ENCODE peak calls at places on chromosomes 3 and 15, in eight cellular contexts. S, E, T, Q, W, L, A and Z are unnamed samples.

GRCh38 chr3:124920718-124921117 is 13.8 kb downstream of the MUC13 start:
- DNase-seq in S (no peak), E (no peak), T (no peak), Q (no peak), W (no peak), L (no peak), A (no peak), Z (no peak)

GRCh38 chr3:30504939-30505338 is 101.5 kb upstream of the TGFBR2 start:
- DNase-seq in S (no peak), E (peak; percentile 81), T (no peak), Q (no peak), W (no peak), L (no peak), A (no peak), Z (no peak)

GRCh38 chr3:143597774-143598652 is 250.3 kb downstream of the SLC9A9 start:
- DNase-seq in S (no peak), E (no peak), T (no peak), Q (no peak), W (no peak), L (peak; percentile 10), A (no peak), Z (no peak)

GRCh38 chr3:87771338-87772059 is 287.3 kb downstream of the CGGBP1 start:
- DNase-seq in S (peak; percentile 54), E (peak; percentile 8), T (peak; percentile 51), Q (no peak), W (peak; percentile 9), L (peak; percentile 57), A (peak; percentile 52), Z (peak; percentile 29)

GRCh38 chr15:74381481-74381880 is 14.0 kb upstream of the CYP11A1 start:
- DNase-seq in S (no peak), E (no peak), T (no peak), Q (no peak), W (no peak), L (no peak), A (no peak), Z (no peak)

GRCh38 chr15:38190501-38190900 is 62.1 kb upstream of the SPRED1 start:
- DNase-seq in S (no peak), E (no peak), T (no peak), Q (no peak), W (no peak), L (peak; percentile 5), A (no peak), Z (no peak)

GRCh38 chr3:75101329-75102147 is 487.1 kb upstream of the CNTN3 start:
- DNase-seq in S (peak; percentile 68), E (no peak), T (peak; percentile 85), Q (peak; percentile 51), W (no peak), L (no peak), A (no peak), Z (no peak)

GRCh38 chr3:150255416-150255815 is 152.7 kb upstream of the TSC22D2 start:
- DNase-seq in S (no peak), E (no peak), T (no peak), Q (no peak), W (no peak), L (no peak), A (no peak), Z (no peak)

GRCh38 chr3:159130108-159130507 is 328.3 kb downstream of the MFSD1 start:
- DNase-seq in S (peak; percentile 10), E (peak; percentile 5), T (peak; percentile 42), Q (no peak), W (no peak), L (peak; percentile 29), A (no peak), Z (peak; percentile 40)

GRCh38 chr3:161035711-161036110 is 69.4 kb downstream of the B3GALNT1 start:
- DNase-seq in S (no peak), E (peak; percentile 97), T (no peak), Q (no peak), W (no peak), L (no peak), A (peak; percentile 82), Z (no peak)

GRCh38 chr15:82307714-82308081 is 41.6 kb downstream of the GOLGA6L10 start:
- DNase-seq in S (no peak), E (no peak), T (no peak), Q (no peak), W (no peak), L (no peak), A (no peak), Z (no peak)

GRCh38 chr15:68637755-68638405 is 59.1 kb downstream of the CORO2B start:
- DNase-seq in S (no peak), E (no peak), T (no peak), Q (no peak), W (no peak), L (no peak), A (no peak), Z (no peak)

GRCh38 chr3:129360705-129361460 is 67.6 kb downstream of the EFCAB12 start:
- DNase-seq in S (no peak), E (peak; percentile 27), T (peak; percentile 51), Q (no peak), W (no peak), L (no peak), A (no peak), Z (no peak)

GRCh38 chr3:81419196-81419595 is 342.2 kb downstream of the GBE1 start:
- DNase-seq in S (peak; percentile 15), E (no peak), T (no peak), Q (no peak), W (peak; percentile 36), L (peak; percentile 6), A (peak; percentile 43), Z (no peak)

GRCh38 chr3:264394-265156 is 68.0 kb downstream of the CHL1 start:
- DNase-seq in S (peak; percentile 41), E (peak; percentile 92), T (no peak), Q (no peak), W (no peak), L (peak; percentile 91), A (no peak), Z (no peak)

GRCh38 chr3:138349926-138350665 is 1.7 kb downstream of the MRAS start:
- DNase-seq in S (no peak), E (peak; percentile 25), T (no peak), Q (no peak), W (no peak), L (no peak), A (peak; percentile 11), Z (no peak)

GRCh38 chr15:60975951-60976350 is 253.2 kb downstream of the RORA start:
- DNase-seq in S (no peak), E (no peak), T (no peak), Q (no peak), W (no peak), L (no peak), A (no peak), Z (no peak)

GRCh38 chr15:63532307-63532744 is 27.9 kb downstream of the USP3 start:
- DNase-seq in S (no peak), E (no peak), T (no peak), Q (no peak), W (no peak), L (peak; percentile 37), A (no peak), Z (no peak)

GRCh38 chr15:82999905-83000671 is 11.4 kb downstream of the C15orf40 start:
- DNase-seq in S (peak; percentile 55), E (peak; percentile 60), T (peak; percentile 58), Q (peak; percentile 12), W (peak; percentile 68), L (peak; percentile 69), A (peak; percentile 71), Z (peak; percentile 20)

GRCh38 chr3:60424942-60425341 is 826.3 kb downstream of the FHIT start:
- DNase-seq in S (no peak), E (no peak), T (no peak), Q (no peak), W (no peak), L (no peak), A (no peak), Z (no peak)

GRCh38 chr3:72368331-72368975 is 479.8 kb downstream of the SHQ1 start:
- DNase-seq in S (no peak), E (peak; percentile 59), T (no peak), Q (no peak), W (no peak), L (no peak), A (no peak), Z (no peak)

GRCh38 chr15:72970965-72971746 is 81.1 kb upstream of the NEO1 start:
- DNase-seq in S (no peak), E (peak; percentile 30), T (no peak), Q (no peak), W (no peak), L (no peak), A (no peak), Z (no peak)

GRCh38 chr3:182027366-182027765 is 315.6 kb downstream of the SOX2 start:
- DNase-seq in S (no peak), E (peak; percentile 90), T (no peak), Q (no peak), W (no peak), L (no peak), A (no peak), Z (no peak)

GRCh38 chr3:37990527-37990926 is at the start of gene VILL:
- DNase-seq in S (peak; percentile 39), E (no peak), T (no peak), Q (no peak), W (no peak), L (no peak), A (no peak), Z (no peak)
- H3K4me2 ChIP-seq in S (peak within 1 kb of the TSS; percentile 67), E (no peak within 1 kb of the TSS), T (peak within 1 kb of the TSS; percentile 10), Q (no peak within 1 kb of the TSS), W (no peak within 1 kb of the TSS), L (no peak within 1 kb of the TSS), A (no peak within 1 kb of the TSS), Z (no peak within 1 kb of the TSS)

GRCh38 chr3:23028294-23028693 is 174.8 kb upstream of the UBE2E2 start:
- DNase-seq in S (no peak), E (no peak), T (no peak), Q (no peak), W (no peak), L (no peak), A (no peak), Z (no peak)
- H3K4me2 ChIP-seq in S (no peak overlapping the region), E (no peak overlapping the region), T (no peak overlapping the region), Q (no peak overlapping the region), W (no peak overlapping the region), L (no peak overlapping the region), A (no peak overlapping the region), Z (no peak overlapping the region)

GRCh38 chr15:78767331-78767951 is 43.8 kb downstream of the ADAMTS7 start:
- DNase-seq in S (no peak), E (no peak), T (no peak), Q (no peak), W (no peak), L (no peak), A (no peak), Z (no peak)
- H3K4me2 ChIP-seq in S (no peak overlapping the region), E (no peak overlapping the region), T (no peak overlapping the region), Q (no peak overlapping the region), W (no peak overlapping the region), L (no peak overlapping the region), A (no peak overlapping the region), Z (no peak overlapping the region)

GRCh38 chr3:169659858-169660614 is 3.5 kb downstream of the MECOM start:
- DNase-seq in S (no peak), E (no peak), T (peak; percentile 73), Q (peak; percentile 12), W (peak; percentile 8), L (no peak), A (peak; percentile 67), Z (no peak)
- H3K4me2 ChIP-seq in S (peak overlapping the region; percentile 98), E (peak overlapping the region; percentile 67), T (peak overlapping the region; percentile 95), Q (peak overlapping the region; percentile 32), W (no peak overlapping the region), L (no peak overlapping the region), A (peak overlapping the region; percentile 97), Z (no peak overlapping the region)

GRCh38 chr3:2657971-2658370 is 452.2 kb downstream of the IL5RA start:
- DNase-seq in S (no peak), E (no peak), T (no peak), Q (no peak), W (no peak), L (no peak), A (no peak), Z (no peak)
- H3K4me2 ChIP-seq in S (peak overlapping the region; percentile 43), E (peak overlapping the region; percentile 7), T (no peak overlapping the region), Q (no peak overlapping the region), W (no peak overlapping the region), L (no peak overlapping the region), A (no peak overlapping the region), Z (no peak overlapping the region)